ENCODE peak calls at places on chromosome 16, in six cellular contexts. X is heart right ventricle, D is prostate gland, L is left lung, A is GM23248, H is pancreas. F is an unnamed sample. For H3K27me3, the result is how much of the 10 kb centered on the place peaks cover.

GRCh38 chr16:23838485-23839142 is 2.8 kb downstream of the PRKCB start:
- DNase-seq in L (no peak), X (no peak), D (no peak), A (no peak), H (no peak), F (no peak)

GRCh38 chr16:46972971-46973456 is 460 bp downstream of the DNAJA2 start:
- DNase-seq in X (peak), A (peak), H (peak), L (peak), D (peak), F (peak)

GRCh38 chr16:77877712-77878111 is 89.3 kb downstream of the VAT1L start:
- DNase-seq in H (no peak), A (peak), X (no peak), L (no peak), D (no peak), F (no peak)

GRCh38 chr16:11020792-11021440 is 76.6 kb downstream of the CLEC16A start:
- DNase-seq in D (no peak), X (no peak), H (no peak), A (peak), L (no peak), F (no peak)

GRCh38 chr16:57690782-57691471 is 3.7 kb upstream of the DRC7 start:
- DNase-seq in H (no peak), X (no peak), L (no peak), D (no peak), A (peak), F (no peak)

GRCh38 chr16:48498761-48499600 is 111.0 kb downstream of the N4BP1 start:
- DNase-seq in H (no peak), X (no peak), A (peak), L (no peak), D (peak), F (peak)

GRCh38 chr16:75433732-75434413 is 570 bp upstream of the CFDP1 start:
- DNase-seq in A (peak), L (no peak), H (peak), D (peak), X (no peak), F (peak)

GRCh38 chr16:10065014-10065413 is 117.2 kb downstream of the GRIN2A start:
- DNase-seq in D (no peak), H (no peak), X (no peak), L (no peak), A (no peak), F (no peak)

GRCh38 chr16:11708421-11708820 is 34.2 kb downstream of the TXNDC11 start:
- DNase-seq in D (no peak), H (no peak), L (no peak), X (no peak), A (peak), F (no peak)

GRCh38 chr16:10979717-10980601 is 35.6 kb downstream of the CLEC16A start:
- DNase-seq in H (no peak), X (no peak), L (peak), A (peak), D (peak), F (no peak)

GRCh38 chr16:27281285-27281684 is 12.7 kb upstream of the NSMCE1 start:
- DNase-seq in H (no peak), D (no peak), X (no peak), A (no peak), L (no peak), F (no peak)

GRCh38 chr16:31129568-31130335 is 5.8 kb downstream of the PRSS8 start:
- DNase-seq in X (peak), A (peak), D (peak), L (peak), H (no peak), F (no peak)

GRCh38 chr16:23124315-23124714 is 24.9 kb downstream of the USP31 start:
- DNase-seq in A (peak), H (no peak), D (no peak), X (no peak), L (no peak), F (peak)

GRCh38 chr16:75000481-75001081 is 1.8 kb downstream of the ZNRF1 start:
- DNase-seq in L (no peak), H (no peak), X (peak), D (no peak), A (peak), F (peak)

GRCh38 chr16:11609474-11610120 is 22.9 kb upstream of the LITAF start:
- DNase-seq in A (no peak), D (no peak), X (no peak), H (no peak), L (no peak), F (no peak)

GRCh38 chr16:30401768-30402425 is 5.5 kb upstream of the ZNF771 start:
- DNase-seq in L (no peak), D (no peak), A (no peak), X (no peak), H (no peak), F (no peak)

GRCh38 chr16:57720142-57720575 is 15.4 kb upstream of the KATNB1 start:
- DNase-seq in A (peak), H (peak), L (no peak), X (peak), D (peak), F (peak)

GRCh38 chr16:21208831-21209230 is 2.5 kb downstream of the ZP2 start:
- DNase-seq in D (no peak), A (no peak), H (no peak), L (no peak), X (no peak), F (no peak)

GRCh38 chr16:11201498-11202259 is 54.3 kb downstream of the SOCS1 start:
- DNase-seq in D (no peak), H (no peak), X (no peak), A (peak), L (no peak), F (peak)

GRCh38 chr16:14669776-14670175 is 24.3 kb downstream of the PLA2G10 start:
- DNase-seq in D (no peak), A (no peak), L (peak), H (peak), X (no peak), F (no peak)

GRCh38 chr16:11639925-11640899 is 28.0 kb upstream of the SNN start:
- DNase-seq in H (peak), L (peak), D (peak), A (peak), X (peak), F (peak)

GRCh38 chr16:13453938-13454553 is 465.9 kb upstream of the ERCC4 start:
- DNase-seq in D (peak), H (no peak), L (no peak), A (peak), X (no peak), F (no peak)

GRCh38 chr16:30005341-30006094 is 5.3 kb downstream of the DOC2A start:
- DNase-seq in X (no peak), A (peak), L (no peak), H (no peak), D (no peak), F (no peak)

DNA sequence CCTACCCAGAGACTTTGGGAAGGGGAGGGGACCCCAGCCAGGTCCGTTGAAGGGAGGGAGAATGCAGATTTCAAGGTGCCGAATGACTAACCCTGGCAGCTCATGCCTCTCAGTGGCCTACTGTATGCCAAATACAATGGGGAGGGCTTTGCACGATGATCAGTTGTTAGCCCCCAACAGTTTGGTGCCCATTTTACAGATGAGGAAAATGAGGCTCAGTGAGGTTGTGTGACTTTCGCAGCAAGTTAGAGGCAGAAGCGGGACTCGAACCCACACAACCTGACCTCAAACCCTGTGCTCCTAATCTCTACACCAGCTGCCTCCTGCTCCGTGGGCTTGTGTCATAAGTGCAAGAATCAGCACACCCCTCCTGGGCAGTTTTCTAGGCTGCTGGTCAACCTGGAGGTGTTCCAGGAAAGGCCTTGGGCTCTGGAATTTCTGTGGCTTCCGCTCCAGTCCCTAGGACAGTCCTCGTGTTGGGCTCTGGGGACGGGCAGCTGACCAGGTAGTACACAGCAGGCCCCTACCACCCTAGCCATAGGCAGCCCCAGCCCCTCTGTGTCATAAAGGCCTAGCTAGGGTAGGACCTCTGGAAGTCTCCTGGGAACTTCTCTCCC is 11.9 kb upstream of the NAGPA start:
- DNase-seq in A (no peak), H (no peak), D (no peak), L (no peak), X (no peak), F (no peak)
- H3K4me3 ChIP-seq in A (no peak), H (no peak), D (no peak), L (no peak), X (no peak), F (no peak)

DNA sequence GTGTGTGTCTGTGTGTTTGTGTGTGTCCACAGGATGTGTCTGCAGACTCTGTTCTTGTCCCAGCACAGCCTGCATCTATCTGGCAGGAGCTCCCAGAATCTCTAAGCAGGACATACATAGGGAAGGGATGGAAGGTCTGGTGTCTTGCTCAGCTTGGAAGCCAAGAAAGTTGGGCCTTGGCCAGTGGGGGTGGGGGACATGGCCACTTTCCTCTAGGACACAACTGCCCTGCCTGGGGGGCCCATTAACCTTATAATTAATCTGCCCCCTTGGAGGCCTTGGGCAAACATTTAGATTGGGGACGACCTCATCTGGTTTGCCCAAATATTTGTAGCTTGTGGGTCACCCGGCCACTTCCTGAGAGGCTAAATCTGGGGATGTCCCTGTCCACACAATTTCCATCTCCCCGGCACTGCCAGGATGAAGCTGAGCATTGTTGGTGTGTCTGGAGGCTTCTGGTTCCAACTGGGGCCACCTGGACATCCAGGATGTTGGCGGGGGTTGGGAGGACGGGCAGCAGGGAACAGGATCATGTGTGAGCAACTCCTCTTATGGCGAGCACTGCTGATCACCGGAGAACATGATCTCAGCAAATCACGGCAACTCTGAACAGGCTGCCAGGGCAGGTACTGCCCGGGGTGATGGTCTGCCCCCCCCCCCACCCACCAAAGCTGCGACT is 17.2 kb upstream of the FOXF1 start:
- DNase-seq in H (no peak), D (no peak), X (no peak), L (no peak), A (no peak), F (no peak)
- H3K27me3 ChIP-seq in H (under half), D (under half), X (half or more), L (under half), A (half or more), F (under half)

GRCh38 chr16:73483934-73484712 is 436.2 kb upstream of the ZFHX3 start:
- DNase-seq in A (peak), H (no peak), L (no peak), D (no peak), X (no peak), F (no peak)
- H3K4me3 ChIP-seq in A (no peak), H (no peak), L (no peak), D (no peak), X (no peak), F (no peak)

GRCh38 chr16:3180445-3180878 is 7.5 kb upstream of the OR1F1 start:
- DNase-seq in H (no peak), L (no peak), D (no peak), X (no peak), A (no peak), F (no peak)

GRCh38 chr16:3183445-3184139 is 4.4 kb upstream of the OR1F1 start:
- DNase-seq in H (no peak), A (peak), L (no peak), X (no peak), D (no peak), F (peak)

GRCh38 chr16:3182608-3183444 is 5.2 kb upstream of the OR1F1 start:
- DNase-seq in A (peak), D (no peak), H (no peak), X (no peak), L (no peak), F (peak)

GRCh38 chr16:3175157-3176153 is 12.5 kb upstream of the OR1F1 start:
- DNase-seq in D (no peak), X (no peak), L (no peak), H (no peak), A (no peak), F (peak)

DNA sequence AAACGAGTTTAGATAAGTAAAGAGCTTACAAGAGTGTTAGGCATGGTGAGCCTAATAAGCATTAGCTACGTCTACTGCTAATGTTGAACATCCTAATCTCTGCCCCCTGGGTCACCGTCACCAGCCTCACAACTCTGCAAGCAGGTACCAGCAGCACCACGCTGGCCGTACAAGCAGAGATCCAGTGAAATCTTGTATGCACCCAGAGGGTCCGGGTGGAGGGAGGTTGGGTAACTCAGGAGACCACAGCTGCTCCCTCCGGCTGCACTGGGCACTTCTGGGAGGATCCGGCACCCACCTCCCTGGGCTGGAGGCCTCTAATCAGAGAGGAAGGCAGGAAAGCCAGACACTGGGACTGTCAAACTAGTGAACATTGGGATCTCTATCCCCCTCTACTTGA is 8.4 kb upstream of the OR1F1 start:
- DNase-seq in X (no peak), A (no peak), H (no peak), L (no peak), D (no peak), F (no peak)
- H3K27me3 ChIP-seq in X (half or more), A (under half), H (half or more), L (half or more), D (under half), F (under half)

DNA sequence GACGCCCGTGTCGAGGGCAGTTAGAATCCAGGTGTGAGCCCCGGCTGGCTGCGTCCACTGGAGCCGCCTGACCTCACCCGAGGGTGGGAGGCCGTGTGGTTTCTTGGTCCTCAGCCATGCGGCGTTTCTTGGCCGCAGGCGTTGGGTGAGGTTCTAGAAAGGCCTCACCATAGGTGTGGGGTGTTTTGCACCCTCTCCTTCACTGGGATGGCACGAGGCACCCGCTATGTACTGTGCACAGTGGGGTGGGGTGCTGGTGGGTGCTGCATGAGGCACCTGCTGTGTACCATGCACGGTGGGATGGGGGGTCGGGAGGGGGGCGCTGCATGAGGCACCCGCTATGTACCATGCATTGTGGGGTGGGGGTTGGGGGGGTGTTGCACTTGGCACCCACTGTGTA is 169.6 kb downstream of the BANP start:
- DNase-seq in D (no peak), X (no peak), H (no peak), A (no peak), L (no peak), F (no peak)
- H3K4me3 ChIP-seq in D (no peak), X (no peak), H (no peak), A (no peak), L (no peak), F (no peak)

GRCh38 chr16:88936008-88936912 is 40.7 kb downstream of the CBFA2T3 start:
- DNase-seq in D (no peak), X (peak), H (no peak), A (peak), L (peak), F (no peak)
- H3K27me3 ChIP-seq in D (under half), X (under half), H (under half), A (under half), L (under half), F (under half)

GRCh38 chr16:65126845-65127624 is 5.2 kb upstream of the CDH11 start:
- DNase-seq in A (no peak), X (no peak), D (no peak), L (no peak), H (no peak), F (no peak)

GRCh38 chr16:65123846-65124513 is 2.1 kb upstream of the CDH11 start:
- DNase-seq in X (no peak), A (peak), L (no peak), D (no peak), H (no peak), F (no peak)

GRCh38 chr16:65125871-65126270 is 4.0 kb upstream of the CDH11 start:
- DNase-seq in X (no peak), L (no peak), H (no peak), A (peak), D (no peak), F (no peak)

GRCh38 chr16:65124596-65124995 is 2.7 kb upstream of the CDH11 start:
- DNase-seq in X (no peak), D (no peak), H (no peak), A (no peak), L (no peak), F (no peak)

GRCh38 chr16:65125322-65125721 is 3.5 kb upstream of the CDH11 start:
- DNase-seq in L (no peak), H (no peak), X (no peak), D (no peak), A (peak), F (no peak)
- H3K4me3 ChIP-seq in L (no peak), H (no peak), X (no peak), D (no peak), A (peak), F (no peak)

GRCh38 chr16:16934660-16935059 is 536.1 kb downstream of the XYLT1 start:
- DNase-seq in H (no peak), D (no peak), L (no peak), A (no peak), X (no peak), F (no peak)
- H3K27me3 ChIP-seq in H (under half), D (under half), L (under half), A (under half), X (under half), F (under half)

DNA sequence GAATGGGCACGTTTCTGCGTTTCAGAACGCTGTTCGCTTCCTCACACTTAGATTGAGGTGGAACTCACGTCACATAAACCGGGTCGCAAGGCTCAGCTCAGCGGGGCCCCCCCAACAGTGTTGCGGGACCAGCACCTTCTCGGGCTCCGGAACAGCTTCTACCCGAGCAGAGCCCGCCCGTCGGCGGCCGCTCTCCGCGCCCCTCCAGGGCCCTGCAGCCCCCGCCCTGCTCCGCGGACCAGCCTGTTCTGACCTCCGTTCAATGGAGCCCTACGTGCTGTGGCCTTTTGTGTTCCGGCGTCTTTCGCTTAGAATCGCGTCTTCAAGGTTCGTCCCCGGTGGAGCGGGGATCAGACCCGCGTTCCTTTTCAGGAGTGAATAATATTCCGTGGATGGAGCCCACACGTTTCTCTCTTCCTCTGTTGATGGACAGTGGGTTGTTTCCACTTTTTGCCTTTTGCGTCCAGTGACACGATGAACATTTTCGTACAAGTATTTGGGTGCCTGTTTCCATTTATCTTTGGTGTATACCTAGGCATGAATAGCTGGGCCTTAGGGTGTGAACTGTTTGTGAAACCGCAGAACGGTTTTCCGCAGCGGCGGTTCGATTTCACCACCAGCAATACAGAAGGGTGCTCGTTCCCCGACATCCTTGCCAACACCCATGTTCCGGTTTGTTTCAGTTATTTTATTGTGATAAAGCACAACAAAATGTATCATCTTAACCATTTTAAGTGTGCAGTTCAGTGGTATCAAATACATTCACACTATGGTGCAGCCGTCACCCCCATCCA is 2.3 kb upstream of the SLC22A31 start:
- DNase-seq in A (no peak), D (no peak), H (no peak), L (no peak), X (no peak), F (no peak)
- H3K4me3 ChIP-seq in A (peak), D (peak), H (peak), L (peak), X (no peak), F (no peak)

GRCh38 chr16:1890024-1890700 is 18.2 kb upstream of the MEIOB start:
- DNase-seq in A (no peak), L (no peak), H (no peak), X (no peak), D (no peak), F (no peak)
- H3K27me3 ChIP-seq in A (under half), L (under half), H (under half), X (under half), D (under half), F (under half)